ENCODE peak calls at places on chromosomes 4 and X, in nine cellular contexts. P is pancreas, W is choroid plexus epithelial cell, A is cardiac fibroblast, Q is WERI-Rb-1, V is ovary, D is upper lobe of left lung, J is mucosa of descending colon, B is lung. E is an unnamed sample.
A peak's percentile ranks its signal among the peaks of the same experiment; 100 is the strongest.

GRCh38 chr4:147916351-147916750 is 184.5 kb downstream of the ARHGAP10 start:
- DNase-seq in P (no peak), V (no peak), B (no peak), W (no peak), Q (no peak), J (no peak), A (peak; percentile 34), D (no peak), E (no peak)

GRCh38 chr4:181968371-181968770 is 274.8 kb upstream of the TENM3 start:
- DNase-seq in Q (no peak), J (no peak), W (peak; percentile 63), D (no peak), B (no peak), V (no peak), P (no peak), A (peak; percentile 40), E (no peak)

GRCh38 chr4:95637047-95637600 is 88.4 kb upstream of the UNC5C start:
- DNase-seq in Q (no peak), B (no peak), W (peak; percentile 62), D (no peak), A (peak; percentile 55), V (no peak), P (no peak), J (peak; percentile 6), E (no peak)

GRCh38 chr4:129543299-129543698 is 447.3 kb downstream of the C4orf33 start:
- DNase-seq in B (peak; percentile 52), J (no peak), W (no peak), D (peak; percentile 44), V (no peak), P (no peak), A (no peak), Q (no peak), E (no peak)

GRCh38 chr4:125334936-125335335 is 20.2 kb downstream of the FAT4 start:
- DNase-seq in W (no peak), J (no peak), D (no peak), P (no peak), V (no peak), A (no peak), Q (no peak), B (no peak), E (no peak)

GRCh38 chr4:76571274-76571673 is 136.2 kb downstream of the SHROOM3 start:
- DNase-seq in B (no peak), A (no peak), V (no peak), W (no peak), J (no peak), D (no peak), P (no peak), Q (no peak), E (no peak)

GRCh38 chrX:119272882-119273806 is 37.1 kb downstream of the PGRMC1 start:
- DNase-seq in A (peak; percentile 51), P (peak; percentile 58), D (peak; percentile 31), J (peak; percentile 73), W (peak; percentile 58), B (no peak), Q (no peak), V (peak; percentile 30), E (peak; percentile 34)

GRCh38 chr4:140901736-140902336 is 145.7 kb upstream of the TBC1D9 start:
- DNase-seq in D (no peak), Q (no peak), P (no peak), W (no peak), B (no peak), V (no peak), J (no peak), A (no peak), E (no peak)

GRCh38 chr4:11418610-11419009 is 10.1 kb downstream of the HS3ST1 start:
- DNase-seq in D (no peak), A (no peak), W (no peak), P (no peak), B (no peak), V (no peak), Q (peak; percentile 45), J (no peak), E (no peak)

GRCh38 chrX:15864629-15865028 is 10.0 kb upstream of the AP1S2 start:
- DNase-seq in A (no peak), Q (no peak), J (no peak), P (no peak), B (no peak), W (peak; percentile 35), V (no peak), D (no peak), E (no peak)

GRCh38 chr4:133474511-133474910 is 325.4 kb downstream of the PCDH10 start:
- DNase-seq in Q (no peak), V (no peak), J (no peak), D (no peak), P (no peak), W (no peak), A (no peak), B (no peak), E (no peak)

GRCh38 chr4:682490-683172 is 6.3 kb downstream of the SLC49A3 start:
- DNase-seq in V (peak; percentile 30), Q (no peak), J (peak; percentile 33), W (no peak), B (no peak), D (no peak), A (no peak), P (no peak), E (no peak)

GRCh38 chr4:89137231-89137630 is 25.9 kb downstream of the TIGD2 start:
- DNase-seq in J (no peak), P (no peak), A (no peak), V (no peak), Q (no peak), W (no peak), B (no peak), D (no peak), E (no peak)

GRCh38 chrX:49102221-49102620 is 21.3 kb downstream of the GPKOW start:
- DNase-seq in D (no peak), P (no peak), B (no peak), V (no peak), A (no peak), Q (no peak), J (no peak), W (no peak), E (no peak)
- H3K4me3 ChIP-seq in D (no peak overlapping the region), P (no peak overlapping the region), B (no peak overlapping the region), V (no peak overlapping the region), A (no peak overlapping the region), Q (no peak overlapping the region), J (no peak overlapping the region), W (no peak overlapping the region), E (no peak overlapping the region)

GRCh38 chr4:7367361-7367760 is 67.4 kb downstream of the PSAPL1 start:
- DNase-seq in B (no peak), D (no peak), A (no peak), P (peak; percentile 34), J (no peak), Q (no peak), W (no peak), V (no peak), E (no peak)

GRCh38 chr4:7364979-7365378 is 69.8 kb downstream of the PSAPL1 start:
- DNase-seq in J (no peak), P (no peak), V (no peak), B (peak; percentile 70), D (peak; percentile 77), A (no peak), W (no peak), Q (no peak), E (no peak)

GRCh38 chr4:7365472-7366179 is 69.1 kb downstream of the PSAPL1 start:
- DNase-seq in W (no peak), V (no peak), Q (no peak), D (no peak), J (no peak), P (no peak), B (no peak), A (no peak), E (no peak)

GRCh38 chr4:7366958-7367353 is 67.8 kb downstream of the PSAPL1 start:
- DNase-seq in P (peak; percentile 12), Q (no peak), B (no peak), W (no peak), V (no peak), D (no peak), J (no peak), A (no peak), E (no peak)

GRCh38 chr4:7366180-7366957 is 68.4 kb downstream of the PSAPL1 start:
- DNase-seq in W (no peak), V (no peak), D (peak; percentile 55), B (peak; percentile 62), Q (no peak), J (no peak), P (no peak), A (no peak), E (no peak)
- H3K4me3 ChIP-seq in W (no peak overlapping the region), V (no peak overlapping the region), D (no peak overlapping the region), B (no peak overlapping the region), Q (no peak overlapping the region), J (no peak overlapping the region), P (no peak overlapping the region), A (no peak overlapping the region), E (no peak overlapping the region)

GRCh38 chr4:40193578-40193977 is 3.3 kb upstream of the RHOH start:
- DNase-seq in B (no peak), J (no peak), W (no peak), D (no peak), Q (peak; percentile 22), A (no peak), V (no peak), P (no peak), E (no peak)
- H3K4me3 ChIP-seq in B (no peak overlapping the region), J (no peak overlapping the region), W (no peak overlapping the region), D (no peak overlapping the region), Q (no peak overlapping the region), A (no peak overlapping the region), V (no peak overlapping the region), P (no peak overlapping the region), E (peak overlapping the region; percentile 87)

GRCh38 chrX:136783159-136783558 is 2.4 kb upstream of the ARHGEF6 start:
- DNase-seq in Q (no peak), D (no peak), P (no peak), W (no peak), J (no peak), A (no peak), B (no peak), V (no peak), E (no peak)

GRCh38 chrX:136779346-136779781 is 1.4 kb downstream of the ARHGEF6 start:
- DNase-seq in W (no peak), B (no peak), V (no peak), J (no peak), P (no peak), Q (no peak), A (no peak), D (no peak), E (peak; percentile 57)

GRCh38 chrX:136780738-136781137 is at the start of gene ARHGEF6:
- DNase-seq in Q (no peak), J (peak; percentile 25), A (no peak), B (no peak), D (peak; percentile 45), W (no peak), V (no peak), P (no peak), E (peak; percentile 65)

GRCh38 chrX:136780241-136780640 is 491 bp downstream of the ARHGEF6 start:
- DNase-seq in Q (no peak), V (no peak), J (no peak), A (no peak), D (no peak), B (no peak), W (no peak), P (no peak), E (peak; percentile 23)

DNA sequence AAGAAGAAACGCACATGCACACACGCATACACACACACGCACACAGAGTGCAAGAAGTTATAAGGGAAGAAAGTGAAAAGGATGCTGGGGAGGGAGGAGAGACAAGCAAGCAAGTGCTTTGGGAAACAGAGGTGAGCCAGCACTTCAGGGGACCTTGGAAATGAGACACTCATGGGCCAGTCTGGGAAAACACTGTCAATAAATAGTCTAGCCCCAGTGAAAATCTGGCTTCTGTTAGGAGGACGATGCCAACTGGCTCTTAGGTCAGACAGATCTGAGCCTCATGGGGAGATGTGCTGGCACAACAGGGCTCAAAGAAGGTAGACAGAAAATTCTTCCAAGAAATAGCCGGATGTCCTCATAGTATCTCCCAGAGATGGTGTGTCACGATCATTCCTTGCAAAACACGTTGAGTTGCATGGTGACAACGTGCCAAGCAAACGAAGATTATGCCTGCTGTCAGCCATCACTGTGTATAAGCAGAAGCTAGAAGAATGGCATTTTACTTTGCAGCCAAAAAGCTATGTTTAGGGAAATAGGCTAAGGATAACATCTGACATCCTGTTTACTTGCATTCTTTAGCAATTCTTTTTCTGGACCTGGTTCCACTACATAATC is 557 bp upstream of the ARHGEF6 start:
- DNase-seq in P (no peak), B (no peak), Q (no peak), W (peak; percentile 20), D (no peak), V (no peak), A (peak; percentile 56), J (no peak), E (no peak)
- H3K4me3 ChIP-seq in P (no peak overlapping the region), B (peak overlapping the region; percentile 21), Q (no peak overlapping the region), W (no peak overlapping the region), D (no peak overlapping the region), V (peak overlapping the region; percentile 13), A (peak overlapping the region; percentile 28), J (no peak overlapping the region), E (peak overlapping the region; percentile 71)